ENCODE peak calls at places on chromosomes 6 and 20, in five cellular contexts. H, V, T, R and L are unnamed samples.
A peak's percentile ranks its signal among the peaks of the same experiment; 100 is the strongest.

GRCh38 chr6:4961322-4962168 is 42.3 kb downstream of the RPP40 start:
- DNase-seq in H (no peak), V (no peak), T (peak; percentile 33), R (no peak), L (no peak)

GRCh38 chr20:36461600-36462439 is 79.5 kb upstream of the MYL9 start:
- DNase-seq in H (no peak), V (peak; percentile 75), T (peak; percentile 47), R (no peak), L (peak; percentile 81)

GRCh38 chr6:90144396-90144795 is 152.2 kb downstream of the BACH2 start:
- DNase-seq in H (no peak), V (no peak), T (no peak), R (no peak), L (no peak)

GRCh38 chr20:45842169-45842812 is 8.7 kb downstream of the SNX21 start:
- DNase-seq in H (no peak), V (no peak), T (peak; percentile 69), R (no peak), L (no peak)

GRCh38 chr6:137903933-137904821 is 37.1 kb downstream of the TNFAIP3 start:
- DNase-seq in H (no peak), V (no peak), T (no peak), R (no peak), L (peak; percentile 43)

GRCh38 chr6:144063246-144063743 is 32.1 kb downstream of the SF3B5 start:
- DNase-seq in H (no peak), V (no peak), T (no peak), R (no peak), L (peak; percentile 6)

GRCh38 chr6:72552938-72553337 is 68.9 kb upstream of the KCNQ5 start:
- DNase-seq in H (no peak), V (no peak), T (peak; percentile 40), R (peak; percentile 87), L (no peak)

GRCh38 chr20:34397096-34397495 is 34.0 kb downstream of the ITCH start:
- DNase-seq in H (no peak), V (no peak), T (no peak), R (no peak), L (no peak)

DNA sequence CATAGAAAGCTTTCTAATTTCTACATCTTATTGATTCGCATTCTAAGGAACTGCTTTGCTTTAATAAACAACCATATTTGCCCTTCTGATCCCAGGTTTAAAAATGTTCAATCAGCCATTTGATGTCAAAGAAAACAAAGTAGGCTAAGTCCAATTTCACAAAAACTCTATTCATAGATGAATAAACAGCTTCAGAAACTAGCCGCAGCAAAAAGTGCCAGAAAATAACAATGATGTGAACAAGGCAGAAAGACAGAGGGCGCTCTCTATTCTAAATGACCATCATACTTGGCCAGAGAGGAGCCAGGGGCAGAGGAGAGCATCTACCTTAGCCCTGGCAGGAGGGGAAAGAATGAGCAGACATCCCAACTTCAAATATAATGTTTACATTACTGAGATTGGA is 9.7 kb downstream of the CNKSR3 start:
- DNase-seq in H (no peak), V (no peak), T (no peak), R (no peak), L (peak; percentile 29)
- H3K4me3 ChIP-seq in H (no peak overlapping the region), V (no peak overlapping the region), T (no peak overlapping the region), R (no peak overlapping the region), L (no peak overlapping the region)

GRCh38 chr6:100451577-100451976 is 13.1 kb downstream of the SIM1 start:
- DNase-seq in H (no peak), V (no peak), T (no peak), R (no peak), L (no peak)
- H3K27me3 ChIP-seq in H (no peaks in the 10 kb centered on the region), V (peaks cover 88% of the 10 kb centered on the region), T (peaks cover 95% of the 10 kb centered on the region), R (no peaks in the 10 kb centered on the region), L (no peaks in the 10 kb centered on the region)

GRCh38 chr6:42269553-42269952 is 51.9 kb upstream of the MRPS10 start:
- DNase-seq in H (no peak), V (no peak), T (no peak), R (no peak), L (no peak)

GRCh38 chr6:42268016-42268834 is 50.6 kb upstream of the MRPS10 start:
- DNase-seq in H (no peak), V (no peak), T (no peak), R (no peak), L (no peak)

GRCh38 chr6:42269974-42270510 is 52.4 kb upstream of the MRPS10 start:
- DNase-seq in H (no peak), V (no peak), T (no peak), R (no peak), L (no peak)

GRCh38 chr6:42266542-42266941 is 48.9 kb upstream of the MRPS10 start:
- DNase-seq in H (no peak), V (no peak), T (no peak), R (no peak), L (no peak)

GRCh38 chr6:42268835-42269204 is 51.2 kb upstream of the MRPS10 start:
- DNase-seq in H (no peak), V (no peak), T (no peak), R (no peak), L (no peak)
- H3K9me3 ChIP-seq in H (no peaks in the 10 kb centered on the region), V (no peaks in the 10 kb centered on the region), T (no peaks in the 10 kb centered on the region), R (no peaks in the 10 kb centered on the region), L (no peaks in the 10 kb centered on the region)

DNA sequence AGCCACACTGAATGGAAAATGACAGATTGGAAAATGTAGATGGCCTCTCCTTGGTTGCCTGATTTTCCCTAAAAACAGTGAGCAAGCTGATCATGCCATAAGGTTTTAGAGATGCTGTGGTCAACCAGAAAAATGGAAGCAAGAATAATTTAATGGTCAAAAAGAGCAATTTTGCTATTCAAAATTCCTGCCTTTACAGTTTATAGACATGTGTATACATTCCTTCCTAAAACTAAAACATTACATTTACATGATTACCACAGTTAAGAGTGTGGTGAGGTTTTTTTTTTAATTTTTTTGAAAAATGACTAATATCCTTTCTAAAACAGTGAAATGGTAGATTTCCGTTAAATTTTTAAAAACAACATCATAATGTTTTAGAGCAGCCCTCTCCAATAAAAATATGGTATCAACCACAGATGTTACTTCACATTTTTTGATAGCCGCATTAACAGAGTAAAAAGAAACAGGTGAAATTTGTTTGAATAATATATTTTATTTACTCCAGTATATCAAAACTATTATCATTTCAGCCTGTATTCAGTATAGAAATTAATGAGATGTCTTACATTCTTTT is 407.0 kb upstream of the SOX4 start:
- DNase-seq in H (no peak), V (no peak), T (no peak), R (no peak), L (no peak)
- H3K4me3 ChIP-seq in H (no peak overlapping the region), V (no peak overlapping the region), T (no peak overlapping the region), R (no peak overlapping the region), L (no peak overlapping the region)

DNA sequence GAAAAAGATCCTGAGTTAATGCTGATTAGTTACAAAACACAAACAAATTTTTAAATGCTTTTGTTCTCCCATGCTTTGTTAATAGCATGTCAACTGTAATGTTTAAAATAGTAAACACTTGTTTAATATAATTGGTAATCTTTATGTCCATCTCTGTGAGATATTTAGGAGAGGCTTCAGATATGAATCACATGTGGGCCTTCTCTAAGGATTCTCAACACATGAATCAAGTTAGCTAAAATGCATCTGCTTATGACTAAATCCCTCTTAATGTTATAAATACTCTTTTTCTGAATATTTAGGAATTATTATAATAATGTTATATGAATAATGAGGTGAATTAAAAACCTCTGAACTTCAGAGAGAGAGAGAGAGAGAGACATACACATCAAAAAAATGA is 345.9 kb upstream of the MANEA start:
- DNase-seq in H (no peak), V (no peak), T (no peak), R (no peak), L (no peak)
- H3K27me3 ChIP-seq in H (no peaks in the 10 kb centered on the region), V (no peaks in the 10 kb centered on the region), T (no peaks in the 10 kb centered on the region), R (no peaks in the 10 kb centered on the region), L (no peaks in the 10 kb centered on the region)

DNA sequence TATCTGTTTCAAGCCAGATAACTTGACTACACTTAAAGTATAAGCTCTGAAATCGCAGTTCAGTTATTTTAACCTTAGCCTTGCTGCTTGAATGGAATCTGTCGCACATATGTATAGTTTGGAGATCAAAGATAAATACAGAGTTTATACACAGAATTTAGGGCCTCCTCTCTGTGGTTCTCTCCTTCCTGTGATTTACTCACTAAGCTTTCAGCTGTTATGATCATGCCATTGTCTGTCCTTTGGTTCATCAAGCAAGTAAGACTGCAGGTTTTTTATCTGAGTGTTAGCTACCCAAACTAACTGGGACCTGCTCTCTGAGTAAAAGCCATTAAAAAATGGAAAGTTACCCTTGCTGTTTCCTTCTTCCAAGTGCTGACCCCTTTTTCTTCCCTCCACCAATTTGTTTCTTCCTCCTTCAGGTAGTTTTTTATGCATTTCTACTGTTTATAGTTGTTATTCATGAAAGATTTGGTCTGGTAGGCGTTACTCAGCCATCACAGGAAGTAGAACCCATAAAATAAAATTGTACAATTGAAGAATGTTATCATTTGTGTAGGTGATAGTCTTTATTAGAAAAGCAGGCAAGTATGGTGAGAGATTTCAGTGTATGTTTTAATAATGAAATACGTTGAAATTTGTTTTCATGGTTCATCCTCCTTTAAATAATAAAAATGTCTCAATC is 33.7 kb upstream of the SUMO4 start:
- DNase-seq in H (no peak), V (no peak), T (no peak), R (no peak), L (no peak)
- H3K9me3 ChIP-seq in H (no peaks in the 10 kb centered on the region), V (no peaks in the 10 kb centered on the region), T (no peaks in the 10 kb centered on the region), R (no peaks in the 10 kb centered on the region), L (no peaks in the 10 kb centered on the region)

GRCh38 chr6:31208506-31208905 is 38.0 kb upstream of the POU5F1 start:
- DNase-seq in H (no peak), V (no peak), T (no peak), R (no peak), L (no peak)

GRCh38 chr6:31204751-31205145 is 34.3 kb upstream of the POU5F1 start:
- DNase-seq in H (no peak), V (no peak), T (no peak), R (no peak), L (no peak)

GRCh38 chr6:31202259-31203166 is 32.0 kb upstream of the POU5F1 start:
- DNase-seq in H (peak; percentile 62), V (no peak), T (no peak), R (no peak), L (no peak)

GRCh38 chr6:31205638-31206037 is 35.2 kb upstream of the POU5F1 start:
- DNase-seq in H (no peak), V (no peak), T (no peak), R (no peak), L (no peak)

DNA sequence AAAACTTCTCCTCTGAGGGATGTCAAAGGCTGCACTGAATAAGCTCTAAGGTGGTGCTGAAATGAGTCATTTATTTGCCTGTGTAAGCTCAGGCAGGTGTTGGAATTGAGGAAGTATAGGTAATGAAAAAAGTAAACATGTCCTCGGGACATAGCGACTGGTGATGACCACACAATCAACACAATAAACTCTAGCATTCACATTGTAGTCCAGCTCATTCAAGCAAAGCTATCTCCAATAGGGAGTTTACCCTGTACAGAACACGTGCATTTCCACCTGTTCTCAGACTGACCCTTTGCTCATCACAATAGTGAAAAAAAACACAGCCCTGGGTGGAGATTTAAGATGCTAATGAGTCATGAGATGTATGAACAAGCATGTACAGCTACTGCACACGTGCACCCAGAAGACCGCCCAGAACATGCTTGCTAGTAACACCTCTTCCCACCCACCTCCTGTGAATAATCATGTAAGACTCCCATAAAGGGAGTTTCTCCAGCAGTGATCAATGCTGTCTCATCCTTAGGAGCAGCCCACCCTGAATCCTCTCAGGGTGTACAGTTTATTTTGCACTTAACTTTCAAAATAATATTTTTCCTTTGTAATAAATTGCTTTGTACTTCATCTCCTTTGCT is 33.0 kb upstream of the POU5F1 start:
- DNase-seq in H (peak; percentile 98), V (no peak), T (peak; percentile 58), R (peak; percentile 76), L (peak; percentile 52)
- H3K4me3 ChIP-seq in H (peak overlapping the region; percentile 52), V (peak overlapping the region; percentile 47), T (peak overlapping the region; percentile 57), R (peak overlapping the region; percentile 76), L (no peak overlapping the region)